ENCODE peak calls at places on chromosomes 7 and 10, in four cellular contexts. P, B, X and Q are unnamed samples.

GRCh38 chr7:148589640-148590039 is 926 bp upstream of the C7orf33 start:
- DNase-seq in B (no peak), P (no peak), X (no peak), Q (no peak)

GRCh38 chr7:141737118-141737835 is 881 bp upstream of the SSBP1 start:
- DNase-seq in X (no peak), P (no peak), B (peak), Q (peak)

GRCh38 chr7:128131701-128132100 is 100.5 kb upstream of the LRRC4 start:
- DNase-seq in B (no peak), X (no peak), P (no peak), Q (no peak)

GRCh38 chr10:30062090-30062489 is 2.7 kb upstream of the JCAD start:
- DNase-seq in B (no peak), X (no peak), P (no peak), Q (peak)

GRCh38 chr7:74020396-74020795 is 7.6 kb upstream of the ELN start:
- DNase-seq in B (no peak), X (no peak), P (no peak), Q (peak)

GRCh38 chr10:94200148-94200846 is 162.4 kb downstream of the NOC3L start:
- DNase-seq in B (no peak), P (no peak), X (no peak), Q (no peak)

GRCh38 chr10:18607503-18607902 is 43.9 kb downstream of the NSUN6 start:
- DNase-seq in X (peak), P (no peak), B (no peak), Q (peak)

GRCh38 chr7:102873470-102874165 is 39.2 kb upstream of the LRRC17 start:
- DNase-seq in P (no peak), B (no peak), X (no peak), Q (no peak)

GRCh38 chr7:100510437-100511239 is 26.9 kb downstream of the NYAP1 start:
- DNase-seq in X (no peak), P (no peak), B (no peak), Q (no peak)

GRCh38 chr7:45921699-45922519 is 837 bp upstream of the IGFBP3 start:
- DNase-seq in X (peak), B (no peak), P (peak), Q (peak)

GRCh38 chr7:12765431-12766100 is 78.1 kb downstream of the ARL4A start:
- DNase-seq in P (no peak), B (no peak), X (no peak), Q (no peak)

GRCh38 chr7:3561908-3562307 is 260.9 kb downstream of the SDK1 start:
- DNase-seq in P (no peak), B (no peak), X (no peak), Q (no peak)

GRCh38 chr7:2643386-2644229 is 11.8 kb downstream of the TTYH3 start:
- DNase-seq in B (no peak), X (no peak), P (no peak), Q (no peak)

GRCh38 chr7:65285906-65286864 is 87.5 kb upstream of the ZNF92 start:
- DNase-seq in P (no peak), B (no peak), X (no peak), Q (no peak)

GRCh38 chr7:138900040-138900828 is 81.0 kb downstream of the KIAA1549 start:
- DNase-seq in X (no peak), P (no peak), B (no peak), Q (no peak)

GRCh38 chr10:47189802-47190201 is 110.2 kb upstream of the GDF10 start:
- DNase-seq in X (no peak), B (no peak), P (no peak), Q (no peak)

GRCh38 chr7:128153436-128153835 is 87.6 kb upstream of the LEP start:
- DNase-seq in P (no peak), B (no peak), X (no peak), Q (no peak)

GRCh38 chr10:63210611-63211196 is 77.6 kb downstream of the NRBF2 start:
- DNase-seq in X (no peak), B (no peak), P (no peak), Q (no peak)

GRCh38 chr10:12703141-12703540 is 298.4 kb downstream of the CCDC3 start:
- DNase-seq in B (no peak), P (no peak), X (no peak), Q (no peak)

GRCh38 chr10:15300697-15301096 is 70.4 kb downstream of the FAM171A1 start:
- DNase-seq in X (no peak), B (no peak), P (no peak), Q (no peak)

GRCh38 chr7:129163875-129164544 is 19.5 kb downstream of the TSPAN33 start:
- DNase-seq in P (no peak), X (peak), B (peak), Q (peak)

GRCh38 chr7:27196287-27196739 is 3.6 kb downstream of the HOXA13 start:
- DNase-seq in B (peak), X (peak), P (peak), Q (peak)

GRCh38 chr10:71727429-71728217 is 8.0 kb upstream of the C10orf105 start:
- DNase-seq in X (no peak), P (peak), B (peak), Q (no peak)

GRCh38 chr7:153657182-153657800 is 394.9 kb upstream of the DPP6 start:
- DNase-seq in B (no peak), X (no peak), P (no peak), Q (no peak)

GRCh38 chr10:11612004-11613001 is 853 bp upstream of the USP6NL start:
- DNase-seq in B (peak), X (no peak), P (no peak), Q (no peak)

DNA sequence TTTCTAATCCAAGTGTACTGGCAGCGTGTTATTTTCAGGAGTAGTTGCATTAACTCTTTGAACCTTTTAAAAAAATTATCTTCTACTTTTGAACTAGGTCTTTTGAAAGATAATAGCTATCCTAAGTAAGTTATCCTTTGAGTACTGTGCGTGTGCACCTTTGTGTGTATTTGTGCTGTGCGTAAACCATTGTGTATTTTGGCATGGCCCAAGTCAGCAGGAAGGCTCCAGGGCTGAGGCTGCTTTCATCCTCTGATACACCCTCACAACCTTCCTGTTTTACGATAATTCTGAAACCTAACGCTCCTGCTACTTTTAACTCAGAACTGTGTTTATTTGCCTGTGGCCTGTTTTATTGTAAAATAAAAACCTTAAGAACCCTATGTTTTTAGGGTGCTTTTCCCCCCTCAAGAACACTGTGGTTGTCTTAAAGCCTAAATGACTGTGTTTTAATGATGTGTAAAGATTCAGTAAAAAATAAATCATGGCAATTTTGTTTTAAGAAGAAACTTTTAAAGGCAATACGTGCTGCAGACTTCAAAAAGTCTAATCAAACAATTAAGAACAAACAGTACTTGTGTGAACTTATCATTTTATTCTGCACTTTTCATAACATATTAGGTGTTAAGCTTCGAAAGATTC is 57.5 kb downstream of the HDAC9 start:
- DNase-seq in B (no peak), P (no peak), X (no peak), Q (peak)
- H3K4me3 ChIP-seq in B (no peak), P (peak), X (no peak), Q (no peak)

DNA sequence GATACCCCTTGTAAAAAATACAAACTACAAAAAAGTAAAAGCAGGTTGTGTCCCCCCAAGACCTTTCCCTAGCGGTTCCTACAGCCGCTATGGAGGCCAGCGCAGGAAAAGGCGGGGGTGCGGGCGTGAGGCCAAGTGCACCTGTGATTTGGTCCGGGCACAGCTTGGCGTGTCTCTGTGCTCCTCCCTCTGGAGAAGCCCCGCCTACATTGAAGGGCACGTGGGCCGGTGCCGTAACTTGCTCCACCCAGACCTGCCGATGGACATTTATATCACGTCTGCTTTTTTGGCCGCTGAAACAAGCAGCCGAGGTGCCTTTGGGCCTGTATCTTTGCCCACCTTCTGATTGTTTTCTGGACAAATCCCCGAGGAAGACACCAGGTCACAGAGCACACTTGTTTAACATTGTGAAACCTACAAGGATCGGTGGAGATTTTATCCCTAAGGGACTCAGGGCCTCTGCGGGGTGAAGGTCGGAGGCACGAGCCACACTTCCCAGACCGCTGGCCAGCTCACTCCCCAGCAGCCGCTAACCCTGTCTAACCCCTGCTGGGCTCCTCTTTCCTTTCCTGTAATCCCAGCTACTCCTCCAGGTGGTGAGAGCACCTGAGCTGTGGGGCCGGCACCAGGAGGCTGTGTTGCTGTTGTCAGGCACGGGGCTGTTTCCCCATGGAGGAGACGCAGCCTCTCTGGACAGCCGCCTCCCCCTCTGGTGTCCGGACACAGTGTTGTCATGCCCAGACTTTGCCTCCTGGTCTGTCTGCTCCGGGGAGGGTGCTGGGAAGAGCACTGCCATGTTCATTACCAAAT is 18.8 kb upstream of the INPP5A start:
- DNase-seq in X (no peak), P (peak), B (no peak), Q (no peak)
- H3K4me3 ChIP-seq in X (no peak), P (peak), B (no peak), Q (no peak)

GRCh38 chr7:23211542-23211941 is 29.7 kb downstream of the NUP42 start:
- DNase-seq in X (no peak), P (no peak), B (no peak), Q (no peak)
- H3K4me3 ChIP-seq in X (no peak), P (no peak), B (no peak), Q (no peak)

GRCh38 chr10:22323538-22324305 is 2.8 kb downstream of the BMI1 start:
- DNase-seq in P (no peak), B (no peak), X (no peak), Q (no peak)
- H3K4me3 ChIP-seq in P (peak), B (no peak), X (no peak), Q (no peak)

GRCh38 chr7:107077699-107078516 is 33.4 kb downstream of the PRKAR2B start:
- DNase-seq in X (no peak), B (no peak), P (no peak), Q (no peak)

GRCh38 chr7:107080099-107080505 is 35.6 kb downstream of the PRKAR2B start:
- DNase-seq in P (no peak), X (no peak), B (no peak), Q (no peak)

GRCh38 chr7:107080533-107080932 is 36.0 kb downstream of the PRKAR2B start:
- DNase-seq in X (no peak), P (no peak), B (no peak), Q (no peak)

GRCh38 chr7:107078517-107078966 is 34.0 kb downstream of the PRKAR2B start:
- DNase-seq in X (peak), P (no peak), B (no peak), Q (peak)

GRCh38 chr7:107079212-107079940 is 34.9 kb downstream of the PRKAR2B start:
- DNase-seq in X (no peak), B (no peak), P (no peak), Q (no peak)
- H3K4me3 ChIP-seq in X (no peak), B (no peak), P (no peak), Q (no peak)

DNA sequence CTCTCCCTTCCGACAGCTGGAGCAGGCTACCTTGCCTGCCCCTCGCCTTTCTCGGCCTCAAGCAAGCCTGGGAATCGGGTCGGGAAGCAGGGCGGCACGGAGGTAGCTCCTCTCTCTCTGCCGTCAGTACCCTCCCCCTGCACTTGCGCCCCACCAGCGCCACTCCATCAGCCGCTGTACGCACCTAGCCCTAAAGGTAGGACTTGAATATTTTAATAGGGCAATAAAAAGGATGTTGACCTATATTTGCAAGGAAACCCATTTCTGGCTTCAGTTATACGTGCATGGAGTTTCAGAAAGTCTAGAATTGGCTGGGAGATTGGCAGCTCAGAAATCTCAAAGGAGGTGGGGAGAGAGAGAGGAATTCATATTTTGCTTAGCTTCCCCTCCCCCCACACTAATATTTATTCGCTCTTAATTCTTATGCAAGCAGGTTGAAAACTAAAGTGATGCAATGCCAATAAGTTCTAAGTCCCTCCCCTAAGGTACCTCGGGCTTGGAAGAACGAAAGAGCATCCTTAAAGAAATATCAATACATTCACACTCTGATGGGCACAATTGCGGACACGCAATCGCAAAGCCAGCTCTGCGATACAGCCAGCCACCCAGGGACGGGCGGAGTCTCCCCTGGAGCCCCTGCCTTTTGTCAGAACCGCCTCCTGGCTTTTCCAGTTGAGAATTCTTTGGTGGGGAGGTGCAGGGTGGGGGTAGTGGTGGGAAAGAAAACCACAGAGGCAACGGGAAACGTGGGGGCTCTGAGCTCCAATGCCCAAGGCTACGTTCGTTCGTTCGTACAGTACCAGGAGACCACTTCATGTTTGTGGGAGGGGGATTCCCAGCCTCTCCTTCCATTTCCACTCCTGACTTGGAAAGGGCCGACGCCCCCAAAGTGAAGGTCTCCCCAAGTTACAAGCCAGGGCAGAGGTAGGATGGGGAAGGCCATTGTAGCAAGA is 1.4 kb downstream of the SHH start:
- DNase-seq in P (no peak), X (no peak), B (no peak), Q (no peak)
- H3K4me3 ChIP-seq in P (no peak), X (no peak), B (no peak), Q (no peak)

GRCh38 chr7:31716355-31716754 is 29.3 kb downstream of the PPP1R17 start:
- DNase-seq in B (no peak), P (no peak), X (no peak), Q (no peak)
- H3K4me3 ChIP-seq in B (no peak), P (no peak), X (no peak), Q (no peak)

GRCh38 chr10:96719205-96719604 is 1.1 kb downstream of the PIK3AP1 start:
- DNase-seq in B (no peak), X (no peak), P (no peak), Q (no peak)
- H3K4me3 ChIP-seq in B (peak), X (no peak), P (peak), Q (no peak)

GRCh38 chr7:47672966-47673365 is 91.1 kb upstream of the TNS3 start:
- DNase-seq in P (no peak), B (no peak), X (no peak), Q (no peak)

GRCh38 chr7:47669178-47669878 is 87.4 kb upstream of the TNS3 start:
- DNase-seq in B (no peak), X (peak), P (peak), Q (peak)

GRCh38 chr7:47672267-47672920 is 90.5 kb upstream of the TNS3 start:
- DNase-seq in P (no peak), X (no peak), B (no peak), Q (no peak)

GRCh38 chr7:47670738-47671137 is 88.8 kb upstream of the TNS3 start:
- DNase-seq in X (no peak), B (no peak), P (no peak), Q (no peak)

DNA sequence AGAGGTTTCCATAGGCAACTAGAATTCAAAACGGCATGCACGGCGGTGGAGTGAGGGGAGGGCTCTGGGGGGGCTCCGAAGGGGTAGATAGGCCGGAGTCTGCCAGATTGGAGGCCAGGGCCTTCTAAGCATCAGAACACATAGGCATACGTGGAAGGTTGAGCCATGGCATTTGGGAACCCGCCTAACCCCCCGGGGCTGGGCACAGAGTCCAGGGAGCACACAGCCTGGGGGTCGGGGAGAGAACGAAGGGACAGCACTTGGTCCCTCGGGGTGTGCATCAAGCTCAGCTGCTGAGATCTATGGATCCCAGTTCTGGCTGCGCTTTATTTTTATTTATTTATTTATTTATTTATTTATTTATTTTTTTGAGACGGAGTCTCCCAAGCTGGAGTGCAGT is 89.4 kb upstream of the TNS3 start:
- DNase-seq in X (no peak), B (no peak), P (no peak), Q (no peak)
- H3K4me3 ChIP-seq in X (no peak), B (no peak), P (no peak), Q (no peak)

GRCh38 chr7:29812185-29812876 is 6.0 kb downstream of the WIPF3 start:
- DNase-seq in P (no peak), X (no peak), B (no peak), Q (peak)
- H3K4me3 ChIP-seq in P (no peak), X (no peak), B (no peak), Q (no peak)